ENCODE peak calls at places on chromosomes 13 and 19, in ten cellular contexts. E is heart left ventricle, C is G401, X is small intestine, F is NCI-H1092 treated with DMSO at 0.1 percent for 48 hours, T is A172, S is Calu3, R is AG08395, J is naive B cell, D is thoracic aorta. H is an unnamed sample.

GRCh38 chr13:91729859-91730258 is 331.4 kb downstream of the GPC5 start:
- DNase-seq in E (no peak), C (no peak), X (no peak), F (no peak), T (no peak), S (no peak), R (no peak), J (no peak), D (no peak), H (no peak)

GRCh38 chr19:5696196-5697021 is 6.3 kb downstream of the RPL36 start:
- DNase-seq in E (peak), C (no peak), X (no peak), F (no peak), T (no peak), S (no peak), R (no peak), J (no peak), D (no peak), H (no peak)

GRCh38 chr19:31314849-31315620 is 34.2 kb downstream of the TSHZ3 start:
- DNase-seq in E (no peak), C (no peak), X (no peak), F (no peak), T (peak), S (no peak), R (no peak), J (no peak), D (no peak), H (no peak)

GRCh38 chr19:30696514-30696913 is 324.3 kb downstream of the ZNF536 start:
- DNase-seq in E (peak), C (no peak), X (peak), F (no peak), T (no peak), S (no peak), R (no peak), J (no peak), D (no peak), H (peak)

GRCh38 chr13:33743438-33744368 is 74.2 kb upstream of the RFC3 start:
- DNase-seq in E (no peak), C (no peak), X (no peak), F (no peak), T (no peak), S (no peak), R (no peak), J (no peak), D (no peak), H (no peak)

GRCh38 chr19:16876904-16877361 is 11.9 kb upstream of the F2RL3 start:
- DNase-seq in E (no peak), C (no peak), X (no peak), F (no peak), T (peak), S (no peak), R (no peak), J (no peak), D (no peak), H (no peak)

GRCh38 chr13:23612182-23612581 is 42.0 kb downstream of the TNFRSF19 start:
- DNase-seq in E (no peak), C (no peak), X (no peak), F (no peak), T (no peak), S (no peak), R (no peak), J (no peak), D (no peak), H (no peak)

GRCh38 chr13:94272038-94272437 is 207.4 kb downstream of the DCT start:
- DNase-seq in E (no peak), C (no peak), X (no peak), F (no peak), T (no peak), S (no peak), R (no peak), J (no peak), D (no peak), H (no peak)

GRCh38 chr13:94860981-94861407 is 148.6 kb upstream of the SOX21 start:
- DNase-seq in E (no peak), C (no peak), X (no peak), F (no peak), T (peak), S (no peak), R (peak), J (no peak), D (no peak), H (no peak)

GRCh38 chr19:28468701-28469459 is 744.1 kb downstream of the UQCRFS1 start:
- DNase-seq in E (no peak), C (no peak), X (peak), F (peak), T (peak), S (peak), R (peak), J (peak), D (no peak), H (no peak)

GRCh38 chr19:610801-611505 is 21.3 kb downstream of the HCN2 start:
- DNase-seq in E (peak), C (peak), X (peak), F (no peak), T (no peak), S (no peak), R (peak), J (peak), D (no peak), H (no peak)

GRCh38 chr13:48562296-48563066 is 29.6 kb upstream of the RCBTB2 start:
- DNase-seq in E (no peak), C (no peak), X (peak), F (no peak), T (no peak), S (no peak), R (no peak), J (peak), D (no peak), H (no peak)

GRCh38 chr13:46675016-46675415 is 121.9 kb downstream of the ESD start:
- DNase-seq in E (no peak), C (no peak), X (no peak), F (peak), T (no peak), S (no peak), R (no peak), J (no peak), D (no peak), H (no peak)

GRCh38 chr19:36719687-36720556 is 32.5 kb downstream of the ZNF567 start:
- DNase-seq in E (no peak), C (no peak), X (no peak), F (no peak), T (peak), S (no peak), R (no peak), J (no peak), D (no peak), H (no peak)

GRCh38 chr19:6865849-6866248 is 21.5 kb upstream of the ADGRE1 start:
- DNase-seq in E (no peak), C (no peak), X (no peak), F (no peak), T (no peak), S (no peak), R (no peak), J (no peak), D (no peak), H (no peak)

GRCh38 chr13:106762711-106763110 is 194.8 kb upstream of the ARGLU1 start:
- DNase-seq in E (no peak), C (no peak), X (no peak), F (no peak), T (no peak), S (no peak), R (no peak), J (no peak), D (no peak), H (no peak)

GRCh38 chr19:6276447-6276846 is 3.3 kb downstream of the MLLT1 start:
- DNase-seq in E (peak), C (no peak), X (no peak), F (no peak), T (no peak), S (no peak), R (peak), J (no peak), D (peak), H (no peak)

GRCh38 chr13:43316997-43317396 is 293.6 kb downstream of the DNAJC15 start:
- DNase-seq in E (peak), C (no peak), X (no peak), F (peak), T (peak), S (no peak), R (peak), J (no peak), D (no peak), H (no peak)

GRCh38 chr13:59435024-59435423 is 728.7 kb downstream of the DIAPH3 start:
- DNase-seq in E (no peak), C (no peak), X (no peak), F (no peak), T (no peak), S (no peak), R (no peak), J (no peak), D (no peak), H (no peak)

GRCh38 chr19:1221141-1221903 is 15.7 kb downstream of the STK11 start:
- DNase-seq in E (peak), C (peak), X (no peak), F (no peak), T (peak), S (no peak), R (peak), J (no peak), D (no peak), H (no peak)

GRCh38 chr19:49147923-49148682 is 7.1 kb downstream of the HRC start:
- DNase-seq in E (peak), C (peak), X (no peak), F (no peak), T (no peak), S (no peak), R (no peak), J (no peak), D (no peak), H (no peak)

GRCh38 chr13:74715718-74716117 is 581.5 kb upstream of the KLF12 start:
- DNase-seq in E (no peak), C (no peak), X (no peak), F (no peak), T (no peak), S (no peak), R (no peak), J (no peak), D (no peak), H (no peak)